ENCODE peak calls at places on chromosomes 4 and X, in six cellular contexts. M is NCI-H82, J is NCI-H2171 treated with DMSO at 0.1 percent for 48 hours, C is substantia nigra, I is EL, L is nephron progenitor cell. K is an unnamed sample.

GRCh38 chrX:12383196-12383595 is 244.9 kb downstream of the FRMPD4 start:
- DNase-seq in M (no peak), J (no peak), C (no peak), I (no peak), L (no peak), K (no peak)

GRCh38 chrX:16992902-16993301 is 46.4 kb downstream of the REPS2 start:
- DNase-seq in M (no peak), J (no peak), C (no peak), I (no peak), L (no peak), K (no peak)

GRCh38 chr4:173424899-173425805 is 26.2 kb upstream of the SCRG1 start:
- DNase-seq in M (no peak), J (no peak), C (no peak), I (peak), L (no peak), K (no peak)

GRCh38 chr4:176838611-176839411 is 46.1 kb upstream of the VEGFC start:
- DNase-seq in M (no peak), J (no peak), C (no peak), I (peak), L (no peak), K (no peak)

GRCh38 chr4:139223682-139224317 is 46.8 kb upstream of the ELF2 start:
- DNase-seq in M (no peak), J (no peak), C (no peak), I (peak), L (no peak), K (peak)

GRCh38 chr4:77989986-77990385 is 67.1 kb upstream of the FRAS1 start:
- DNase-seq in M (no peak), J (no peak), C (no peak), I (no peak), L (no peak), K (no peak)

GRCh38 chrX:47643926-47644325 is 6.4 kb downstream of the ELK1 start:
- DNase-seq in M (no peak), J (no peak), C (no peak), I (no peak), L (no peak), K (no peak)

GRCh38 chrX:106898462-106898861 is 4.7 kb downstream of the RIPPLY1 start:
- DNase-seq in M (peak), J (peak), C (no peak), I (peak), L (no peak), K (no peak)

GRCh38 chr4:96639932-96640331 is 800.0 kb downstream of the PDHA2 start:
- DNase-seq in M (no peak), J (no peak), C (no peak), I (no peak), L (no peak), K (no peak)

GRCh38 chrX:47690175-47690574 is 31.2 kb upstream of the UXT start:
- DNase-seq in M (no peak), J (no peak), C (no peak), I (peak), L (no peak), K (no peak)

GRCh38 chr4:158020175-158020574 is 152.7 kb downstream of the GASK1B start:
- DNase-seq in M (no peak), J (no peak), C (no peak), I (peak), L (no peak), K (no peak)

GRCh38 chr4:38368612-38369011 is 295.4 kb upstream of the KLF3 start:
- DNase-seq in M (peak), J (no peak), C (no peak), I (peak), L (no peak), K (no peak)

GRCh38 chr4:181150173-181150572 is 1093.0 kb upstream of the TENM3 start:
- DNase-seq in M (peak), J (no peak), C (no peak), I (no peak), L (no peak), K (no peak)

GRCh38 chrX:7083468-7084396 is 63.8 kb upstream of the STS start:
- DNase-seq in M (no peak), J (no peak), C (no peak), I (peak), L (no peak), K (no peak)

GRCh38 chr4:158043971-158044618 is 128.7 kb downstream of the GASK1B start:
- DNase-seq in M (no peak), J (no peak), C (no peak), I (no peak), L (no peak), K (no peak)

GRCh38 chrX:14673764-14674163 is 144.4 kb downstream of the GLRA2 start:
- DNase-seq in M (peak), J (peak), C (no peak), I (peak), L (no peak), K (no peak)

GRCh38 chr4:87975466-87975865 is at the start of gene SPP1:
- DNase-seq in M (peak), J (peak), C (peak), I (peak), L (peak), K (peak)

GRCh38 chrX:119887721-119888425 is 7.8 kb upstream of the AKAP14 start:
- DNase-seq in M (peak), J (peak), C (no peak), I (peak), L (peak), K (peak)

GRCh38 chrX:64321507-64321906 is 73.7 kb downstream of the MTMR8 start:
- DNase-seq in M (no peak), J (no peak), C (no peak), I (no peak), L (no peak), K (no peak)

GRCh38 chr4:68256284-68256683 is 10.8 kb upstream of the TMPRSS11B start:
- DNase-seq in M (no peak), J (no peak), C (no peak), I (no peak), L (no peak), K (no peak)

GRCh38 chr4:38132140-38132673 is 172.0 kb downstream of the PTTG2 start:
- DNase-seq in M (no peak), J (no peak), C (no peak), I (peak), L (no peak), K (peak)

GRCh38 chr4:26223160-26223559 is 97.7 kb upstream of the RBPJ start:
- DNase-seq in M (no peak), J (no peak), C (no peak), I (peak), L (no peak), K (no peak)

GRCh38 chr4:636628-636950 is 11.2 kb downstream of the PDE6B start:
- DNase-seq in M (no peak), J (no peak), C (no peak), I (no peak), L (no peak), K (no peak)

GRCh38 chr4:16206848-16207247 is 19.4 kb downstream of the TAPT1 start:
- DNase-seq in M (no peak), J (no peak), C (no peak), I (no peak), L (no peak), K (no peak)

GRCh38 chrX:45775462-45775861 is 574.8 kb upstream of the DIPK2B start:
- DNase-seq in M (no peak), J (no peak), C (no peak), I (peak), L (no peak), K (no peak)

GRCh38 chr4:145851516-145852201 is 87.0 kb downstream of the ZNF827 start:
- DNase-seq in M (no peak), J (no peak), C (no peak), I (no peak), L (peak), K (no peak)

K was measured in hippocampal formation.